ENCODE peak calls at places on chromosomes 13 and 19, in eight cellular contexts. One of them, this sample, is unnamed.
A peak's percentile ranks its signal among the peaks of the same experiment; 100 is the strongest.

GRCh38 chr13:95176611-95177259 is 124.5 kb downstream of the ABCC4 start:
- DNase-seq in M059J: no peak
- DNase-seq in IMR-90: peak; percentile 36
- DNase-seq in T47D: no peak
- DNase-seq in BJ: no peak
- DNase-seq in lung: no peak
- DNase-seq in stimulated activated CD4-positive, alpha-beta T cell treated with anti-CD3 and anti-CD28 coated beads, Interleukin-15, amount 100 ng/mL, for 48 hours: no peak
- DNase-seq in frontal cortex: no peak
- DNase-seq in this sample: no peak

GRCh38 chr13:103349664-103350063 is 283.4 kb upstream of the SLC10A2 start:
- DNase-seq in stimulated activated CD4-positive, alpha-beta T cell treated with anti-CD3 and anti-CD28 coated beads, Interleukin-15, amount 100 ng/mL, for 48 hours: no peak
- DNase-seq in IMR-90: no peak
- DNase-seq in lung: no peak
- DNase-seq in BJ: no peak
- DNase-seq in T47D: no peak
- DNase-seq in frontal cortex: no peak
- DNase-seq in M059J: no peak
- DNase-seq in this sample: no peak

GRCh38 chr19:16581145-16581970 is 9.1 kb upstream of the SLC35E1 start:
- DNase-seq in BJ: no peak
- DNase-seq in T47D: no peak
- DNase-seq in M059J: no peak
- DNase-seq in frontal cortex: no peak
- DNase-seq in IMR-90: no peak
- DNase-seq in stimulated activated CD4-positive, alpha-beta T cell treated with anti-CD3 and anti-CD28 coated beads, Interleukin-15, amount 100 ng/mL, for 48 hours: no peak
- DNase-seq in lung: no peak
- DNase-seq in this sample: no peak

GRCh38 chr13:113852536-113853517 is 11.0 kb downstream of the GAS6 start:
- DNase-seq in T47D: no peak
- DNase-seq in frontal cortex: no peak
- DNase-seq in BJ: no peak
- DNase-seq in stimulated activated CD4-positive, alpha-beta T cell treated with anti-CD3 and anti-CD28 coated beads, Interleukin-15, amount 100 ng/mL, for 48 hours: no peak
- DNase-seq in lung: no peak
- DNase-seq in IMR-90: no peak
- DNase-seq in M059J: no peak
- DNase-seq in this sample: no peak

GRCh38 chr13:43196171-43196611 is 172.8 kb downstream of the DNAJC15 start:
- DNase-seq in BJ: no peak
- DNase-seq in stimulated activated CD4-positive, alpha-beta T cell treated with anti-CD3 and anti-CD28 coated beads, Interleukin-15, amount 100 ng/mL, for 48 hours: no peak
- DNase-seq in frontal cortex: no peak
- DNase-seq in IMR-90: peak; percentile 8
- DNase-seq in lung: no peak
- DNase-seq in T47D: peak; percentile 7
- DNase-seq in M059J: peak; percentile 7
- DNase-seq in this sample: peak; percentile 9

GRCh38 chr19:12938536-12939291 is at the start of gene CALR:
- DNase-seq in BJ: no peak
- DNase-seq in T47D: peak; percentile 52
- DNase-seq in stimulated activated CD4-positive, alpha-beta T cell treated with anti-CD3 and anti-CD28 coated beads, Interleukin-15, amount 100 ng/mL, for 48 hours: no peak
- DNase-seq in lung: no peak
- DNase-seq in frontal cortex: no peak
- DNase-seq in M059J: peak; percentile 44
- DNase-seq in IMR-90: no peak
- DNase-seq in this sample: peak; percentile 47

GRCh38 chr13:27578121-27579030 is 42.0 kb downstream of the LNX2 start:
- DNase-seq in lung: no peak
- DNase-seq in BJ: no peak
- DNase-seq in IMR-90: peak; percentile 61
- DNase-seq in M059J: peak; percentile 39
- DNase-seq in T47D: peak; percentile 13
- DNase-seq in frontal cortex: no peak
- DNase-seq in stimulated activated CD4-positive, alpha-beta T cell treated with anti-CD3 and anti-CD28 coated beads, Interleukin-15, amount 100 ng/mL, for 48 hours: no peak
- DNase-seq in this sample: peak; percentile 15

GRCh38 chr19:17052439-17052838 is 22.8 kb downstream of the HAUS8 start:
- DNase-seq in M059J: peak; percentile 43
- DNase-seq in T47D: peak; percentile 75
- DNase-seq in frontal cortex: no peak
- DNase-seq in stimulated activated CD4-positive, alpha-beta T cell treated with anti-CD3 and anti-CD28 coated beads, Interleukin-15, amount 100 ng/mL, for 48 hours: no peak
- DNase-seq in BJ: no peak
- DNase-seq in lung: peak; percentile 58
- DNase-seq in IMR-90: peak; percentile 59
- DNase-seq in this sample: peak; percentile 66

GRCh38 chr13:23660249-23660648 is 90.0 kb downstream of the TNFRSF19 start:
- DNase-seq in T47D: no peak
- DNase-seq in IMR-90: no peak
- DNase-seq in M059J: no peak
- DNase-seq in frontal cortex: no peak
- DNase-seq in BJ: no peak
- DNase-seq in lung: no peak
- DNase-seq in stimulated activated CD4-positive, alpha-beta T cell treated with anti-CD3 and anti-CD28 coated beads, Interleukin-15, amount 100 ng/mL, for 48 hours: no peak
- DNase-seq in this sample: no peak

GRCh38 chr19:8001995-8002849 is 3.2 kb downstream of the ELAVL1 start:
- DNase-seq in T47D: peak; percentile 77
- DNase-seq in IMR-90: peak; percentile 75
- DNase-seq in M059J: peak; percentile 76
- DNase-seq in frontal cortex: peak; percentile 62
- DNase-seq in lung: peak; percentile 83
- DNase-seq in BJ: no peak
- DNase-seq in stimulated activated CD4-positive, alpha-beta T cell treated with anti-CD3 and anti-CD28 coated beads, Interleukin-15, amount 100 ng/mL, for 48 hours: peak; percentile 55
- DNase-seq in this sample: peak; percentile 92

GRCh38 chr19:31270897-31271568 is 78.2 kb downstream of the TSHZ3 start:
- DNase-seq in stimulated activated CD4-positive, alpha-beta T cell treated with anti-CD3 and anti-CD28 coated beads, Interleukin-15, amount 100 ng/mL, for 48 hours: no peak
- DNase-seq in IMR-90: peak; percentile 58
- DNase-seq in frontal cortex: no peak
- DNase-seq in T47D: no peak
- DNase-seq in BJ: no peak
- DNase-seq in M059J: peak; percentile 50
- DNase-seq in lung: no peak
- DNase-seq in this sample: no peak

GRCh38 chr13:75391432-75392100 is 90.4 kb downstream of the TBC1D4 start:
- DNase-seq in stimulated activated CD4-positive, alpha-beta T cell treated with anti-CD3 and anti-CD28 coated beads, Interleukin-15, amount 100 ng/mL, for 48 hours: no peak
- DNase-seq in lung: no peak
- DNase-seq in BJ: no peak
- DNase-seq in frontal cortex: no peak
- DNase-seq in T47D: no peak
- DNase-seq in IMR-90: peak; percentile 30
- DNase-seq in M059J: peak; percentile 12
- DNase-seq in this sample: no peak

GRCh38 chr19:12092065-12092867 is 27.7 kb downstream of the ZNF844 start:
- DNase-seq in lung: peak; percentile 89
- DNase-seq in IMR-90: peak; percentile 86
- DNase-seq in T47D: peak; percentile 92
- DNase-seq in frontal cortex: peak; percentile 71
- DNase-seq in stimulated activated CD4-positive, alpha-beta T cell treated with anti-CD3 and anti-CD28 coated beads, Interleukin-15, amount 100 ng/mL, for 48 hours: peak; percentile 64
- DNase-seq in BJ: peak; percentile 47
- DNase-seq in M059J: peak; percentile 86
- DNase-seq in this sample: peak; percentile 96

GRCh38 chr19:29964171-29964570 is 22.1 kb downstream of the URI1 start:
- DNase-seq in T47D: no peak
- DNase-seq in frontal cortex: no peak
- DNase-seq in lung: no peak
- DNase-seq in M059J: no peak
- DNase-seq in stimulated activated CD4-positive, alpha-beta T cell treated with anti-CD3 and anti-CD28 coated beads, Interleukin-15, amount 100 ng/mL, for 48 hours: no peak
- DNase-seq in BJ: no peak
- DNase-seq in IMR-90: peak; percentile 47
- DNase-seq in this sample: no peak

GRCh38 chr13:38641164-38641948 is 45.5 kb upstream of the FREM2 start:
- DNase-seq in BJ: no peak
- DNase-seq in lung: no peak
- DNase-seq in IMR-90: no peak
- DNase-seq in stimulated activated CD4-positive, alpha-beta T cell treated with anti-CD3 and anti-CD28 coated beads, Interleukin-15, amount 100 ng/mL, for 48 hours: no peak
- DNase-seq in M059J: no peak
- DNase-seq in T47D: peak; percentile 24
- DNase-seq in frontal cortex: no peak
- DNase-seq in this sample: peak; percentile 3

GRCh38 chr19:56351208-56351607 is 36.6 kb upstream of the ZSCAN5A start:
- DNase-seq in lung: no peak
- DNase-seq in T47D: no peak
- DNase-seq in BJ: no peak
- DNase-seq in frontal cortex: no peak
- DNase-seq in IMR-90: no peak
- DNase-seq in stimulated activated CD4-positive, alpha-beta T cell treated with anti-CD3 and anti-CD28 coated beads, Interleukin-15, amount 100 ng/mL, for 48 hours: no peak
- DNase-seq in M059J: no peak
- DNase-seq in this sample: no peak

GRCh38 chr19:38024991-38025716 is 118.1 kb downstream of the SIPA1L3 start:
- DNase-seq in M059J: no peak
- DNase-seq in BJ: no peak
- DNase-seq in frontal cortex: no peak
- DNase-seq in lung: no peak
- DNase-seq in IMR-90: no peak
- DNase-seq in T47D: no peak
- DNase-seq in stimulated activated CD4-positive, alpha-beta T cell treated with anti-CD3 and anti-CD28 coated beads, Interleukin-15, amount 100 ng/mL, for 48 hours: no peak
- DNase-seq in this sample: no peak

GRCh38 chr13:97468331-97468730 is 34.4 kb downstream of the RAP2A start:
- DNase-seq in lung: no peak
- DNase-seq in T47D: no peak
- DNase-seq in BJ: no peak
- DNase-seq in M059J: no peak
- DNase-seq in frontal cortex: no peak
- DNase-seq in IMR-90: peak; percentile 46
- DNase-seq in stimulated activated CD4-positive, alpha-beta T cell treated with anti-CD3 and anti-CD28 coated beads, Interleukin-15, amount 100 ng/mL, for 48 hours: no peak
- DNase-seq in this sample: no peak

GRCh38 chr19:21947775-21948174 is 63.0 kb downstream of the ZNF208 start:
- DNase-seq in lung: no peak
- DNase-seq in IMR-90: no peak
- DNase-seq in BJ: no peak
- DNase-seq in stimulated activated CD4-positive, alpha-beta T cell treated with anti-CD3 and anti-CD28 coated beads, Interleukin-15, amount 100 ng/mL, for 48 hours: no peak
- DNase-seq in M059J: no peak
- DNase-seq in frontal cortex: no peak
- DNase-seq in T47D: no peak
- DNase-seq in this sample: no peak

GRCh38 chr19:1511318-1511988 is 1.4 kb downstream of the ADAMTSL5 start:
- DNase-seq in T47D: no peak
- DNase-seq in frontal cortex: no peak
- DNase-seq in M059J: no peak
- DNase-seq in BJ: no peak
- DNase-seq in stimulated activated CD4-positive, alpha-beta T cell treated with anti-CD3 and anti-CD28 coated beads, Interleukin-15, amount 100 ng/mL, for 48 hours: no peak
- DNase-seq in lung: no peak
- DNase-seq in IMR-90: no peak
- DNase-seq in this sample: no peak

GRCh38 chr19:24099829-24100228 is 12.8 kb downstream of the ZNF254 start:
- DNase-seq in IMR-90: peak; percentile 51
- DNase-seq in stimulated activated CD4-positive, alpha-beta T cell treated with anti-CD3 and anti-CD28 coated beads, Interleukin-15, amount 100 ng/mL, for 48 hours: no peak
- DNase-seq in BJ: no peak
- DNase-seq in M059J: no peak
- DNase-seq in frontal cortex: no peak
- DNase-seq in lung: no peak
- DNase-seq in T47D: no peak
- DNase-seq in this sample: no peak

GRCh38 chr19:42143341-42144234 is 11.3 kb upstream of the POU2F2 start:
- DNase-seq in stimulated activated CD4-positive, alpha-beta T cell treated with anti-CD3 and anti-CD28 coated beads, Interleukin-15, amount 100 ng/mL, for 48 hours: no peak
- DNase-seq in lung: no peak
- DNase-seq in frontal cortex: no peak
- DNase-seq in BJ: no peak
- DNase-seq in T47D: peak; percentile 62
- DNase-seq in M059J: peak; percentile 31
- DNase-seq in IMR-90: peak; percentile 30
- DNase-seq in this sample: peak; percentile 51

GRCh38 chr13:99425485-99426341 is 75.6 kb upstream of the TM9SF2 start:
- DNase-seq in BJ: no peak
- DNase-seq in lung: no peak
- DNase-seq in IMR-90: no peak
- DNase-seq in stimulated activated CD4-positive, alpha-beta T cell treated with anti-CD3 and anti-CD28 coated beads, Interleukin-15, amount 100 ng/mL, for 48 hours: no peak
- DNase-seq in T47D: no peak
- DNase-seq in frontal cortex: no peak
- DNase-seq in M059J: no peak
- DNase-seq in this sample: no peak

GRCh38 chr19:384801-385169 is 24.2 kb downstream of the C2CD4C start:
- DNase-seq in BJ: no peak
- DNase-seq in IMR-90: no peak
- DNase-seq in M059J: no peak
- DNase-seq in T47D: no peak
- DNase-seq in frontal cortex: no peak
- DNase-seq in stimulated activated CD4-positive, alpha-beta T cell treated with anti-CD3 and anti-CD28 coated beads, Interleukin-15, amount 100 ng/mL, for 48 hours: no peak
- DNase-seq in lung: no peak
- DNase-seq in this sample: no peak

GRCh38 chr13:29679357-29680050 is 84.0 kb upstream of the SLC7A1 start:
- DNase-seq in stimulated activated CD4-positive, alpha-beta T cell treated with anti-CD3 and anti-CD28 coated beads, Interleukin-15, amount 100 ng/mL, for 48 hours: no peak
- DNase-seq in M059J: peak; percentile 14
- DNase-seq in T47D: no peak
- DNase-seq in IMR-90: no peak
- DNase-seq in frontal cortex: no peak
- DNase-seq in BJ: no peak
- DNase-seq in lung: no peak
- DNase-seq in this sample: no peak

GRCh38 chr19:45404557-45405434 is at the start of gene PPP1R13L:
- DNase-seq in T47D: peak; percentile 95
- DNase-seq in M059J: peak; percentile 82
- DNase-seq in IMR-90: peak; percentile 56
- DNase-seq in lung: peak; percentile 90
- DNase-seq in BJ: no peak
- DNase-seq in stimulated activated CD4-positive, alpha-beta T cell treated with anti-CD3 and anti-CD28 coated beads, Interleukin-15, amount 100 ng/mL, for 48 hours: peak; percentile 56
- DNase-seq in frontal cortex: peak; percentile 75
- DNase-seq in this sample: peak; percentile 62

GRCh38 chr13:66933994-66934393 is 296.1 kb downstream of the PCDH9 start:
- DNase-seq in IMR-90: peak; percentile 90
- DNase-seq in T47D: no peak
- DNase-seq in frontal cortex: no peak
- DNase-seq in BJ: no peak
- DNase-seq in M059J: peak; percentile 49
- DNase-seq in stimulated activated CD4-positive, alpha-beta T cell treated with anti-CD3 and anti-CD28 coated beads, Interleukin-15, amount 100 ng/mL, for 48 hours: no peak
- DNase-seq in lung: no peak
- DNase-seq in this sample: no peak

GRCh38 chr13:109672545-109672944 is 113.8 kb downstream of the IRS2 start:
- DNase-seq in lung: no peak
- DNase-seq in IMR-90: peak; percentile 19
- DNase-seq in BJ: peak; percentile 27
- DNase-seq in frontal cortex: no peak
- DNase-seq in T47D: no peak
- DNase-seq in M059J: peak; percentile 76
- DNase-seq in stimulated activated CD4-positive, alpha-beta T cell treated with anti-CD3 and anti-CD28 coated beads, Interleukin-15, amount 100 ng/mL, for 48 hours: no peak
- DNase-seq in this sample: peak; percentile 38

GRCh38 chr13:49304763-49305695 is 57.3 kb downstream of the CDADC1 start:
- DNase-seq in T47D: no peak
- DNase-seq in frontal cortex: no peak
- DNase-seq in BJ: no peak
- DNase-seq in lung: no peak
- DNase-seq in stimulated activated CD4-positive, alpha-beta T cell treated with anti-CD3 and anti-CD28 coated beads, Interleukin-15, amount 100 ng/mL, for 48 hours: no peak
- DNase-seq in M059J: no peak
- DNase-seq in IMR-90: no peak
- DNase-seq in this sample: no peak

GRCh38 chr13:20684535-20684934 is 19.0 kb upstream of the IL17D start:
- DNase-seq in IMR-90: no peak
- DNase-seq in frontal cortex: no peak
- DNase-seq in BJ: no peak
- DNase-seq in T47D: no peak
- DNase-seq in lung: no peak
- DNase-seq in M059J: no peak
- DNase-seq in stimulated activated CD4-positive, alpha-beta T cell treated with anti-CD3 and anti-CD28 coated beads, Interleukin-15, amount 100 ng/mL, for 48 hours: no peak
- DNase-seq in this sample: no peak

GRCh38 chr13:37640499-37640898 is 41.9 kb upstream of the POSTN start:
- DNase-seq in IMR-90: peak; percentile 86
- DNase-seq in lung: no peak
- DNase-seq in stimulated activated CD4-positive, alpha-beta T cell treated with anti-CD3 and anti-CD28 coated beads, Interleukin-15, amount 100 ng/mL, for 48 hours: no peak
- DNase-seq in T47D: peak; percentile 52
- DNase-seq in BJ: no peak
- DNase-seq in frontal cortex: no peak
- DNase-seq in M059J: peak; percentile 61
- DNase-seq in this sample: peak; percentile 36